ENCODE peak calls at places on chromosomes 3 and 15, in nine cellular contexts. One of them, this sample, is unnamed.

GRCh38 chr3:66851894-66852613 is 146.1 kb upstream of the KBTBD8 start:
- DNase-seq in DND-41: no peak
- DNase-seq in stomach: no peak
- DNase-seq in tibial artery: no peak
- DNase-seq in mucosa of descending colon: no peak
- DNase-seq in heart left ventricle: no peak
- DNase-seq in HFF-Myc: no peak
- DNase-seq in dorsolateral prefrontal cortex: no peak
- DNase-seq in fibroblast of lung: peak
- DNase-seq in this sample: no peak

GRCh38 chr3:124174910-124175874 is 183.3 kb upstream of the ROPN1 start:
- DNase-seq in DND-41: no peak
- DNase-seq in stomach: no peak
- DNase-seq in tibial artery: no peak
- DNase-seq in mucosa of descending colon: no peak
- DNase-seq in heart left ventricle: no peak
- DNase-seq in HFF-Myc: no peak
- DNase-seq in dorsolateral prefrontal cortex: no peak
- DNase-seq in fibroblast of lung: no peak
- DNase-seq in this sample: no peak

GRCh38 chr3:100766069-100766468 is 56.8 kb downstream of the TFG start:
- DNase-seq in DND-41: no peak
- DNase-seq in stomach: no peak
- DNase-seq in tibial artery: no peak
- DNase-seq in mucosa of descending colon: no peak
- DNase-seq in heart left ventricle: no peak
- DNase-seq in HFF-Myc: no peak
- DNase-seq in dorsolateral prefrontal cortex: no peak
- DNase-seq in fibroblast of lung: peak
- DNase-seq in this sample: no peak

GRCh38 chr3:102745881-102746280 is 311.1 kb downstream of the ZPLD1 start:
- DNase-seq in DND-41: no peak
- DNase-seq in stomach: no peak
- DNase-seq in tibial artery: no peak
- DNase-seq in mucosa of descending colon: no peak
- DNase-seq in heart left ventricle: no peak
- DNase-seq in HFF-Myc: no peak
- DNase-seq in dorsolateral prefrontal cortex: no peak
- DNase-seq in fibroblast of lung: peak
- DNase-seq in this sample: no peak

GRCh38 chr15:69290346-69291164 is 8.2 kb upstream of the PAQR5 start:
- DNase-seq in DND-41: no peak
- DNase-seq in stomach: no peak
- DNase-seq in tibial artery: no peak
- DNase-seq in mucosa of descending colon: no peak
- DNase-seq in heart left ventricle: peak
- DNase-seq in HFF-Myc: no peak
- DNase-seq in dorsolateral prefrontal cortex: no peak
- DNase-seq in fibroblast of lung: no peak
- DNase-seq in this sample: no peak

GRCh38 chr15:60392986-60393811 is 4.6 kb downstream of the ANXA2 start:
- DNase-seq in DND-41: no peak
- DNase-seq in stomach: peak
- DNase-seq in tibial artery: peak
- DNase-seq in mucosa of descending colon: no peak
- DNase-seq in heart left ventricle: no peak
- DNase-seq in HFF-Myc: peak
- DNase-seq in dorsolateral prefrontal cortex: no peak
- DNase-seq in fibroblast of lung: peak
- DNase-seq in this sample: peak

GRCh38 chr3:125079675-125080045 is 23.9 kb upstream of the HEG1 start:
- DNase-seq in DND-41: no peak
- DNase-seq in stomach: no peak
- DNase-seq in tibial artery: no peak
- DNase-seq in mucosa of descending colon: no peak
- DNase-seq in heart left ventricle: no peak
- DNase-seq in HFF-Myc: no peak
- DNase-seq in dorsolateral prefrontal cortex: no peak
- DNase-seq in fibroblast of lung: peak
- DNase-seq in this sample: no peak

GRCh38 chr3:131026321-131027151 is at the start of the genes ASTE1 and NEK11:
- DNase-seq in DND-41: peak
- DNase-seq in stomach: peak
- DNase-seq in tibial artery: peak
- DNase-seq in mucosa of descending colon: peak
- DNase-seq in heart left ventricle: peak
- DNase-seq in HFF-Myc: peak
- DNase-seq in dorsolateral prefrontal cortex: peak
- DNase-seq in fibroblast of lung: peak
- DNase-seq in this sample: peak

GRCh38 chr3:123344941-123345594 is 103.8 kb downstream of the ADCY5 start:
- DNase-seq in DND-41: no peak
- DNase-seq in stomach: no peak
- DNase-seq in tibial artery: peak
- DNase-seq in mucosa of descending colon: no peak
- DNase-seq in heart left ventricle: peak
- DNase-seq in HFF-Myc: no peak
- DNase-seq in dorsolateral prefrontal cortex: no peak
- DNase-seq in fibroblast of lung: no peak
- DNase-seq in this sample: no peak

DNA sequence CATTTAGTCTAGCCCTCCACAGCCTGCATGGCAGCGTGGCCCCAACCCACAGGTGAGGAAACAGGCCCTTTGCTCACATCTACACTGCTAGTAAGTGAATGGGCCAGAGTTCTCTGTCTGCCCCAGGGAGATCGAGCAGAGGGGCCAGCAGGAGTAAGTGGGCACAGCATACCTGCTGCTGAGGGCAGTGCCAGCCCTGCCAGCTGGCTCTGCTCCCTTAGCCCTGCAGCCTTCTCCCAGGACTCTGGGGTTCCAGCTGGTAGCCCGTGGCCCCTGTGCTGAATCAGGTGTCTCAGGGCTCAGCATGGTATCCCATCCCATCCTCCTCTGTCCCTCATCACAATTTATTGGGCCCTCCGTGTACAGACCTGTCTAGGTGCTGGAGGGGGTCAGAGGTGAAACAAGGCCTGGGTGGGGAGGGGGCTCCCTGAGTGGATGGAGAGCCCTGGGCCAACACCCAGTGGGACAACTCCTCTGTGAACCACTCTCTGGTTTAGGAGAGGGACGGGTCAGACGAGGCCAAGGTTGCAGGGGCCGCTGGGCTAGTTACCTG is 101.8 kb downstream of the DNAJB8 start:
- DNase-seq in DND-41: no peak
- DNase-seq in stomach: no peak
- DNase-seq in tibial artery: no peak
- DNase-seq in mucosa of descending colon: no peak
- DNase-seq in heart left ventricle: no peak
- DNase-seq in HFF-Myc: no peak
- DNase-seq in dorsolateral prefrontal cortex: no peak
- DNase-seq in fibroblast of lung: no peak
- DNase-seq in this sample: no peak
- TF ChIP-seq CTCF in DND-41: no peak
- TF ChIP-seq CTCF in stomach: no peak
- TF ChIP-seq CTCF in tibial artery: no peak
- TF ChIP-seq CTCF in mucosa of descending colon: no peak
- TF ChIP-seq CTCF in heart left ventricle: no peak
- TF ChIP-seq CTCF in HFF-Myc: no peak
- TF ChIP-seq CTCF in dorsolateral prefrontal cortex: no peak
- TF ChIP-seq CTCF in fibroblast of lung: no peak
- TF ChIP-seq CTCF in this sample: no peak

DNA sequence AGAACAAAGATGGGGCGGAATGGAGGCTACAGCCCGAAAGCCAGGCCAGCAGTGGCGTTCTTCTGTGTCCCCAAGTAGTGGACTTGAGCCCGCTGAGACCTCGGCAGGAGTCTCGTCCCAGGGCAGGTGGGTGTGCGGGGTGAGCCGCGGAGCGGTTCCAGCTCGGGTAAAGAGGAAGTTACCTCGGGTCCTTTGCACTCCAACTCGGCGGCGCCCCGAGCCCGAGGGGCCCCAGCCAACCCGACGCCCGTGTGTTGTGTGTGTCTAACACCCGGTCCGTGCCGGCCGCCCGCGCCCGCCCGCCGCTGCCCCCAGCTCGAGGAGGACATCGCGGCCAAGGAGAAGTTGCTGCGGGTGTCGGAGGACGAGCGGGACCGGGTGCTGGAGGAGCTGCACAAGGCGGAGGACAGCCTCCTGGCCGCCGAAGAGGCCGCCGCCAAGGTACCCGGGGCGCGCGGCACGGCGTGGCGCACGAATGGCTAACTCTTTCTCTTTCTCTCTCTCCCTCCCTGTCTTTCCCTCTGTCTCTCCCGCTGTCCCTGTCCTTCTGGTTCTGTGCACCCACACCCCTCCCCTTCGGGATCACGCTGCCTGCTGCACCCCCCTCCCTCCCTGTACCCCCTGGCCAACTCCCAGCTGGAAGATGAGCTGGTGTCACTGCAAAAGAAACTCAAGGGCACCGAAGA is 987 bp downstream of the TPM1 start:
- DNase-seq in DND-41: no peak
- DNase-seq in stomach: no peak
- DNase-seq in tibial artery: no peak
- DNase-seq in mucosa of descending colon: peak
- DNase-seq in heart left ventricle: peak
- DNase-seq in HFF-Myc: no peak
- DNase-seq in dorsolateral prefrontal cortex: no peak
- DNase-seq in fibroblast of lung: no peak
- DNase-seq in this sample: peak
- H3K4me3 ChIP-seq in DND-41: no peak
- H3K4me3 ChIP-seq in stomach: peak
- H3K4me3 ChIP-seq in tibial artery: peak
- H3K4me3 ChIP-seq in mucosa of descending colon: peak
- H3K4me3 ChIP-seq in heart left ventricle: peak
- H3K4me3 ChIP-seq in HFF-Myc: peak
- H3K4me3 ChIP-seq in dorsolateral prefrontal cortex: peak
- H3K4me3 ChIP-seq in fibroblast of lung: peak
- H3K4me3 ChIP-seq in this sample: peak

GRCh38 chr3:72258786-72259185 is 473.8 kb upstream of the PROK2 start:
- DNase-seq in DND-41: peak
- DNase-seq in stomach: no peak
- DNase-seq in tibial artery: no peak
- DNase-seq in mucosa of descending colon: no peak
- DNase-seq in heart left ventricle: no peak
- DNase-seq in HFF-Myc: no peak
- DNase-seq in dorsolateral prefrontal cortex: no peak
- DNase-seq in fibroblast of lung: no peak
- DNase-seq in this sample: no peak

GRCh38 chr3:72255191-72255590 is 470.2 kb upstream of the PROK2 start:
- DNase-seq in DND-41: no peak
- DNase-seq in stomach: peak
- DNase-seq in tibial artery: peak
- DNase-seq in mucosa of descending colon: no peak
- DNase-seq in heart left ventricle: no peak
- DNase-seq in HFF-Myc: no peak
- DNase-seq in dorsolateral prefrontal cortex: no peak
- DNase-seq in fibroblast of lung: peak
- DNase-seq in this sample: peak

GRCh38 chr3:72258366-72258765 is 473.4 kb upstream of the PROK2 start:
- DNase-seq in DND-41: no peak
- DNase-seq in stomach: no peak
- DNase-seq in tibial artery: no peak
- DNase-seq in mucosa of descending colon: no peak
- DNase-seq in heart left ventricle: no peak
- DNase-seq in HFF-Myc: no peak
- DNase-seq in dorsolateral prefrontal cortex: no peak
- DNase-seq in fibroblast of lung: no peak
- DNase-seq in this sample: no peak

GRCh38 chr3:72254483-72254882 is 469.5 kb upstream of the PROK2 start:
- DNase-seq in DND-41: no peak
- DNase-seq in stomach: no peak
- DNase-seq in tibial artery: no peak
- DNase-seq in mucosa of descending colon: no peak
- DNase-seq in heart left ventricle: no peak
- DNase-seq in HFF-Myc: no peak
- DNase-seq in dorsolateral prefrontal cortex: no peak
- DNase-seq in fibroblast of lung: no peak
- DNase-seq in this sample: no peak

DNA sequence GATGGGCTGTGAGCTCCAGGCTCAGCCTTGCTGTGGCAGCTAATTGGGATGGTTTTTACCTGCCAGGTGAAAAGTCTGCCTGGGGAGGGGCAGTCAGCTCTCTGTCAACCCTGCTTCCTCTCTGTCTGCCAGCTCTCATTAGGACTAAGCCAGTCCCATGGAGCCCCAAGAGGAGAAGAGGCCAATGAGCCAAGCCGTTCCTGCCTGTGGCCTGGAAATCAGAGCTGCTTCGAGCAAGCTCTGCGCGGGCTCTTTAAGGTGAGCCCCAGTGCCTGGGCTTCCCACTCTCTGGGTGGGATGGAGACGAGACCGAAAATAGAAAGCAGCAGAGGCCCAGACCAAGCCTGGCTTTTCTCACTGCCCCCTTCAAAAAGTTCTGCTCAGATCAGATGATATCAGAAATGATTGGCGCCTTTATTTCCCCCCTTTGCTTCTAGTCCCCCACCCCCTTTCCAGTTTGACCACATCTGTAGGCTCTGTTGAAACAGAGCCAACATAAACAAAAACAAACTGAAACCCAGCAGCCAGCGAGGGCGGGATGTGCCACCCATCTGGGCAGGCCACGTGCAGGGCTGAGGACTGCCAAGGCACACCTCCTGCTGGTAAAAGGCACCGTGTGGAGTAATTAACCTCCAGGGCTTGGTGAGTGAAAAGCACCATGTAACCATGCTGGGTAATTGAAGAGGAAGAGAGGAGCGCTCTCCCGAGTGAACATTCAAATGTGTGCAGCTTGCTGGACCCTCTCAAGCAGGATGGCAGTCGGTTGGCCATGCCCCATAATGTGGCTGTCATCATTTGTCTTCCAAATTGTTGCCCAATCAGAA is 471.0 kb upstream of the PROK2 start:
- DNase-seq in DND-41: peak
- DNase-seq in stomach: peak
- DNase-seq in tibial artery: peak
- DNase-seq in mucosa of descending colon: peak
- DNase-seq in heart left ventricle: no peak
- DNase-seq in HFF-Myc: no peak
- DNase-seq in dorsolateral prefrontal cortex: no peak
- DNase-seq in fibroblast of lung: no peak
- DNase-seq in this sample: no peak
- TF ChIP-seq CTCF in DND-41: peak
- TF ChIP-seq CTCF in stomach: no peak
- TF ChIP-seq CTCF in tibial artery: peak
- TF ChIP-seq CTCF in mucosa of descending colon: no peak
- TF ChIP-seq CTCF in heart left ventricle: peak
- TF ChIP-seq CTCF in HFF-Myc: no peak
- TF ChIP-seq CTCF in dorsolateral prefrontal cortex: no peak
- TF ChIP-seq CTCF in fibroblast of lung: peak
- TF ChIP-seq CTCF in this sample: peak

GRCh38 chr15:47887181-47887580 is 169.9 kb downstream of the SEMA6D start:
- DNase-seq in DND-41: no peak
- DNase-seq in stomach: no peak
- DNase-seq in tibial artery: no peak
- DNase-seq in mucosa of descending colon: no peak
- DNase-seq in heart left ventricle: no peak
- DNase-seq in HFF-Myc: no peak
- DNase-seq in dorsolateral prefrontal cortex: no peak
- DNase-seq in fibroblast of lung: no peak
- DNase-seq in this sample: no peak

GRCh38 chr15:47888721-47889120 is 171.4 kb downstream of the SEMA6D start:
- DNase-seq in DND-41: no peak
- DNase-seq in stomach: no peak
- DNase-seq in tibial artery: no peak
- DNase-seq in mucosa of descending colon: no peak
- DNase-seq in heart left ventricle: no peak
- DNase-seq in HFF-Myc: peak
- DNase-seq in dorsolateral prefrontal cortex: no peak
- DNase-seq in fibroblast of lung: no peak
- DNase-seq in this sample: peak

GRCh38 chr15:47885921-47886320 is 168.6 kb downstream of the SEMA6D start:
- DNase-seq in DND-41: no peak
- DNase-seq in stomach: no peak
- DNase-seq in tibial artery: no peak
- DNase-seq in mucosa of descending colon: no peak
- DNase-seq in heart left ventricle: no peak
- DNase-seq in HFF-Myc: peak
- DNase-seq in dorsolateral prefrontal cortex: no peak
- DNase-seq in fibroblast of lung: peak
- DNase-seq in this sample: peak
- H3K4me3 ChIP-seq in DND-41: no peak
- H3K4me3 ChIP-seq in stomach: no peak
- H3K4me3 ChIP-seq in tibial artery: no peak
- H3K4me3 ChIP-seq in mucosa of descending colon: no peak
- H3K4me3 ChIP-seq in heart left ventricle: no peak
- H3K4me3 ChIP-seq in HFF-Myc: no peak
- H3K4me3 ChIP-seq in dorsolateral prefrontal cortex: no peak
- H3K4me3 ChIP-seq in fibroblast of lung: no peak
- H3K4me3 ChIP-seq in this sample: no peak